ENCODE peak calls at places on chromosome 14, in four cellular contexts. W is BE2C, U is Caco-2, J is stomach. Z is an unnamed sample.

GRCh38 chr14:92880851-92881250 is 42.1 kb upstream of the CHGA start:
- DNase-seq in W (peak; percentile 76), J (no peak), U (peak; percentile 61), Z (peak; percentile 2)

GRCh38 chr14:103692159-103692558 is 23.1 kb downstream of the XRCC3 start:
- DNase-seq in J (no peak), W (no peak), U (no peak), Z (no peak)

GRCh38 chr14:100904307-100905019 is 941 bp upstream of the RTL1 start:
- DNase-seq in W (peak; percentile 71), J (no peak), U (peak; percentile 35), Z (no peak)

GRCh38 chr14:22978873-22979671 is 3.3 kb downstream of the AJUBA start:
- DNase-seq in J (no peak), U (peak; percentile 26), W (no peak), Z (no peak)

GRCh38 chr14:39203659-39204606 is 28.9 kb downstream of the PNN start:
- DNase-seq in J (peak; percentile 57), W (peak; percentile 16), U (peak; percentile 85), Z (no peak)

GRCh38 chr14:58100735-58101368 is 51.2 kb downstream of the ARMH4 start:
- DNase-seq in W (no peak), U (no peak), J (no peak), Z (no peak)

GRCh38 chr14:72513994-72514659 is 379.8 kb downstream of the DPF3 start:
- DNase-seq in J (no peak), U (peak; percentile 29), W (no peak), Z (peak; percentile 33)

GRCh38 chr14:59699422-59699821 is 122.8 kb upstream of the CCDC175 start:
- DNase-seq in J (no peak), W (no peak), U (no peak), Z (no peak)

GRCh38 chr14:105061428-105062047 is 3.7 kb downstream of the GPR132 start:
- DNase-seq in U (no peak), J (peak; percentile 44), W (no peak), Z (no peak)

GRCh38 chr14:51116682-51117081 is 21.8 kb upstream of the TRIM9 start:
- DNase-seq in W (no peak), U (no peak), J (no peak), Z (no peak)

GRCh38 chr14:69712217-69712565 is 54.8 kb upstream of the SRSF5 start:
- DNase-seq in J (no peak), W (no peak), U (no peak), Z (no peak)

GRCh38 chr14:100581228-100582145 is 5.7 kb downstream of the BEGAIN start:
- DNase-seq in J (no peak), W (peak; percentile 57), U (no peak), Z (no peak)

GRCh38 chr14:57417228-57417627 is 26.8 kb downstream of the NAA30 start:
- DNase-seq in W (no peak), J (no peak), U (no peak), Z (no peak)

GRCh38 chr14:103629503-103630121 is 601 bp downstream of the KLC1 start:
- DNase-seq in J (peak; percentile 55), U (peak; percentile 44), W (peak; percentile 55), Z (peak; percentile 60)

GRCh38 chr14:96279564-96279963 is 23.6 kb downstream of the BDKRB1 start:
- DNase-seq in U (peak; percentile 24), J (no peak), W (no peak), Z (peak; percentile 74)

GRCh38 chr14:34981743-34982420 is 910 bp upstream of the SRP54 start:
- DNase-seq in W (peak; percentile 46), U (peak; percentile 53), J (no peak), Z (no peak)

GRCh38 chr14:73651005-73651404 is 6.2 kb downstream of the DNAL1 start:
- DNase-seq in U (no peak), J (no peak), W (no peak), Z (no peak)

GRCh38 chr14:28609228-28609828 is 157.3 kb upstream of the FOXG1 start:
- DNase-seq in W (peak; percentile 59), U (peak; percentile 60), J (peak; percentile 38), Z (peak; percentile 66)

GRCh38 chr14:27411021-27411420 is 813.2 kb upstream of the NOVA1 start:
- DNase-seq in J (no peak), W (no peak), U (no peak), Z (no peak)

GRCh38 chr14:94536836-94537235 is 24.4 kb upstream of the SERPINA4 start:
- DNase-seq in U (no peak), W (no peak), J (no peak), Z (no peak)

GRCh38 chr14:62428429-62429203 is 616.6 kb downstream of the KCNH5 start:
- DNase-seq in J (no peak), W (no peak), U (no peak), Z (peak; percentile 38)

GRCh38 chr14:62436256-62436655 is 609.0 kb downstream of the KCNH5 start:
- DNase-seq in J (no peak), W (no peak), U (no peak), Z (no peak)

GRCh38 chr14:62432955-62433354 is 612.3 kb downstream of the KCNH5 start:
- DNase-seq in J (no peak), U (no peak), W (no peak), Z (no peak)

DNA sequence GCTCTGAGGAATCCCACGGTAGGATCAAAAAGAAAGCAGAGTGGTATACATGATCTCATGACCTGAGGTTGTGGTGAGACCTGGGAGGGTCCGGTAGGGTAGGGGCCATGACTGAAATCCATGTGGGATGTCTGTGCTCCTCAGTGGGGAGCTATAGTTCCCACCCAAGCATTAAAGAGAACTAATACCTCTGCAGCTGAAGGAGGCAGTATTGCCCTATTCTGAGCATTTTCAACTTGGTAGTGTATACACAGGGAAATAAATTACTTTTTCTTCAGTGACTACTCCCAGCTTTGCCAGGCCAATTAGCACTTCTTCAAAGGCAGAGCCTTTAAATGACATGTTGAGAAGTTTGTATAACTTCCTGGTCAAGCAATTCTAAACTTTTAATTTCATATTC is 613.8 kb downstream of the KCNH5 start:
- DNase-seq in J (no peak), W (no peak), U (no peak), Z (no peak)
- H3K9me3 ChIP-seq in J (peaks cover 37% of the 10 kb centered on the region), W (no peaks in the 10 kb centered on the region), U (peaks cover 10% of the 10 kb centered on the region), Z (no peaks in the 10 kb centered on the region)

DNA sequence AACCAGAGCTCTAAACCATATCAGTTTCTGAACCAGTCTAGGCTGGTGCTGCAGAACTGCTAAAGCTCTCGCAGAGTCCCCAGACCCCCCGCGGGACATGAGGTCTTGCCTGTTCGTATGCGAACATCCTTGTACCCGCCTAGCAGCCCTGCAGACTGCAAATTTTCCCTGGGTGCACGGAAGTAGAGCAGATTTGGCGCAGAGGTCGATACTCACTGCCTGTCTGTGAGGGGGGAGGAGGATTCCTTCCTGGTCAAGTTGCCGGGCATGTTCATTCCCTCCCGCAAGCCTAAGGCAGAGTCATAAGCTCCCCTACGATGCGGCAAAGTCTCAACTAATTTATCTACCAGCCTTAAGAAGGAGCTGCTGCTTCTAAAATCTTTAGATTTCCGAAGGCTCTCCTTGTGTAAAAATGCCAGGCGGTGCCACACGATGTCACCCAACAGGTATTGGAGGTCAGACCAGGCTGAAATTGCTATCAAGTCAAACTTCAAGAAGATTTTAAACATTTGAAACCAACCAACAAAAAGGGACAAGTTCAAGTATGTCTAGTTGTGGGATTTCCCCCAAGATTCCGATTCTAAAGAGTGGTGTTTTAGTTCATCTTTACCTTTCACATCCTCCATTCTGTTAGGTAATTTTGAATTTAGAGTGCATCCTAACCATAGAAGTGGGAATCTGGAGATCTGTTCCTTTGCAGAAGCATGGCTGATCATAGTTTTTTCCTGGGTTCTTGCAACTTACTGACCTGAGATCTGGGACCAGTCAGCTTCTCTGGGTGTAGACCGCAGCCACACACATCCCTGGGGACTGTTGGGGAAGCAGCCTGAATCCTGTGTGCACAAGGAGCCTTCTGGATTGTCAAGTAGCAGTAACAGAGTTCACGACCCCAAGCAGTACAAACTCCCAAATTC is 1.6 kb upstream of the PAX9 start:
- DNase-seq in J (no peak), W (no peak), U (no peak), Z (no peak)
- H3K9me3 ChIP-seq in J (no peaks in the 10 kb centered on the region), W (no peaks in the 10 kb centered on the region), U (no peaks in the 10 kb centered on the region), Z (peaks cover 14% of the 10 kb centered on the region)

DNA sequence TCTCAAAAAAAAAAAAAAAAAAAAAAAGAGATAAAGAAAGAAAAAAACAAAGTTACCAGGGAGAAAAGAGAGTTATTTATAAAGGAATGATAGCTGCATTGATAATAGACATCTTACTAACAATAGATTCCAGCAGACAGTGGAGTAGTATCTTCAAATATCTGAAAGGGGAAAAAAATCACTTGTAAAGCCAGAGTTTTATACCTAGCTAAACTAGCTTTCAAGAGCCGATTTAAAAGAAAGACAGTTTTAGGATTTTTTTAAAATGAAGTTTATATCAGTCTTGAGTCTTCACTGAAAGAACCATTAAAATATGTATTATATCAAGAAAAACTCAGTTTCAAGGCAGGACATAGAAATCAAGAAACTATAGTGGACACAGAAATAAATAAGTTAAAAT is 262.4 kb downstream of the ZFP36L1 start:
- DNase-seq in W (no peak), J (no peak), U (no peak), Z (no peak)
- H3K9me3 ChIP-seq in W (no peaks in the 10 kb centered on the region), J (peaks cover 27% of the 10 kb centered on the region), U (peaks cover 26% of the 10 kb centered on the region), Z (peaks cover 4% of the 10 kb centered on the region)

GRCh38 chr14:50113381-50113811 is 3.0 kb downstream of the VCPKMT start:
- DNase-seq in U (no peak), W (no peak), J (no peak), Z (no peak)
- H3K9me3 ChIP-seq in U (no peaks in the 10 kb centered on the region), W (no peaks in the 10 kb centered on the region), J (no peaks in the 10 kb centered on the region), Z (no peaks in the 10 kb centered on the region)

GRCh38 chr14:71264260-71264659 is 357.0 kb downstream of the PCNX1 start:
- DNase-seq in J (no peak), U (no peak), W (no peak), Z (no peak)

GRCh38 chr14:71261206-71261605 is 353.9 kb downstream of the PCNX1 start:
- DNase-seq in J (no peak), W (no peak), U (no peak), Z (no peak)

GRCh38 chr14:71267691-71268090 is 360.4 kb downstream of the PCNX1 start:
- DNase-seq in U (no peak), J (no peak), W (no peak), Z (no peak)

GRCh38 chr14:71266994-71267636 is 359.9 kb downstream of the PCNX1 start:
- DNase-seq in W (no peak), U (no peak), J (no peak), Z (no peak)

GRCh38 chr14:71262466-71262865 is 355.2 kb downstream of the PCNX1 start:
- DNase-seq in W (no peak), J (no peak), U (no peak), Z (no peak)
- H3K9me3 ChIP-seq in W (no peaks in the 10 kb centered on the region), J (peaks cover 23% of the 10 kb centered on the region), U (peaks cover 31% of the 10 kb centered on the region), Z (no peaks in the 10 kb centered on the region)

GRCh38 chr14:55207832-55208231 is 16.4 kb upstream of the DLGAP5 start:
- DNase-seq in J (no peak), U (no peak), W (no peak), Z (no peak)
- H3K9me3 ChIP-seq in J (no peaks in the 10 kb centered on the region), U (peaks cover 3% of the 10 kb centered on the region), W (no peaks in the 10 kb centered on the region), Z (no peaks in the 10 kb centered on the region)

Z was measured in trophoblast cell.